ENCODE peak calls at places on chromosomes 5 and 9, in nine cellular contexts. One of them, this sample, is unnamed.

GRCh38 chr9:89928521-89929275 is 323.9 kb downstream of the GADD45G start:
- DNase-seq in cardiac fibroblast: no peak
- DNase-seq in activated T-helper 1 cell treated with anti-CD3 and anti-CD28 coated beads, Interleukin-2, amount 50 U/mL, for 16 hours: no peak
- DNase-seq in Panc1: no peak
- DNase-seq in OCI-LY7: no peak
- DNase-seq in brain microvascular endothelial cell: no peak
- DNase-seq in ELR: no peak
- DNase-seq in activated CD8-positive, alpha-beta memory T cell treated with anti-CD3 and anti-CD28 coated beads for 48 hours: no peak
- DNase-seq in Caco-2: no peak
- DNase-seq in this sample: no peak

GRCh38 chr5:126210955-126211354 is 212.3 kb upstream of the GRAMD2B start:
- DNase-seq in OCI-LY7: no peak
- DNase-seq in Panc1: no peak
- DNase-seq in activated CD8-positive, alpha-beta memory T cell treated with anti-CD3 and anti-CD28 coated beads for 48 hours: no peak
- DNase-seq in cardiac fibroblast: no peak
- DNase-seq in brain microvascular endothelial cell: no peak
- DNase-seq in ELR: no peak
- DNase-seq in Caco-2: no peak
- DNase-seq in activated T-helper 1 cell treated with anti-CD3 and anti-CD28 coated beads, Interleukin-2, amount 50 U/mL, for 16 hours: no peak
- DNase-seq in this sample: no peak

GRCh38 chr5:172834570-172835245 is 657 bp downstream of the ERGIC1 start:
- DNase-seq in Panc1: no peak
- DNase-seq in OCI-LY7: peak
- DNase-seq in activated T-helper 1 cell treated with anti-CD3 and anti-CD28 coated beads, Interleukin-2, amount 50 U/mL, for 16 hours: no peak
- DNase-seq in Caco-2: peak
- DNase-seq in cardiac fibroblast: no peak
- DNase-seq in ELR: peak
- DNase-seq in activated CD8-positive, alpha-beta memory T cell treated with anti-CD3 and anti-CD28 coated beads for 48 hours: no peak
- DNase-seq in brain microvascular endothelial cell: no peak
- DNase-seq in this sample: no peak

GRCh38 chr9:116154976-116155699 is 1.5 kb downstream of the PAPPA start:
- DNase-seq in activated CD8-positive, alpha-beta memory T cell treated with anti-CD3 and anti-CD28 coated beads for 48 hours: no peak
- DNase-seq in OCI-LY7: no peak
- DNase-seq in cardiac fibroblast: peak
- DNase-seq in brain microvascular endothelial cell: peak
- DNase-seq in ELR: peak
- DNase-seq in Caco-2: no peak
- DNase-seq in activated T-helper 1 cell treated with anti-CD3 and anti-CD28 coated beads, Interleukin-2, amount 50 U/mL, for 16 hours: no peak
- DNase-seq in Panc1: no peak
- DNase-seq in this sample: no peak

GRCh38 chr9:35996358-35996970 is 38.5 kb upstream of the OR2S2 start:
- DNase-seq in brain microvascular endothelial cell: peak
- DNase-seq in activated CD8-positive, alpha-beta memory T cell treated with anti-CD3 and anti-CD28 coated beads for 48 hours: no peak
- DNase-seq in OCI-LY7: no peak
- DNase-seq in Caco-2: no peak
- DNase-seq in ELR: peak
- DNase-seq in cardiac fibroblast: peak
- DNase-seq in Panc1: no peak
- DNase-seq in activated T-helper 1 cell treated with anti-CD3 and anti-CD28 coated beads, Interleukin-2, amount 50 U/mL, for 16 hours: no peak
- DNase-seq in this sample: peak

GRCh38 chr9:79858509-79858908 is 286.7 kb downstream of the TLE4 start:
- DNase-seq in ELR: peak
- DNase-seq in OCI-LY7: no peak
- DNase-seq in Panc1: peak
- DNase-seq in cardiac fibroblast: peak
- DNase-seq in activated T-helper 1 cell treated with anti-CD3 and anti-CD28 coated beads, Interleukin-2, amount 50 U/mL, for 16 hours: no peak
- DNase-seq in brain microvascular endothelial cell: peak
- DNase-seq in Caco-2: no peak
- DNase-seq in activated CD8-positive, alpha-beta memory T cell treated with anti-CD3 and anti-CD28 coated beads for 48 hours: no peak
- DNase-seq in this sample: peak

GRCh38 chr5:177537389-177538361 is 16.7 kb downstream of the FAM193B start:
- DNase-seq in ELR: peak
- DNase-seq in activated CD8-positive, alpha-beta memory T cell treated with anti-CD3 and anti-CD28 coated beads for 48 hours: no peak
- DNase-seq in cardiac fibroblast: peak
- DNase-seq in OCI-LY7: no peak
- DNase-seq in activated T-helper 1 cell treated with anti-CD3 and anti-CD28 coated beads, Interleukin-2, amount 50 U/mL, for 16 hours: no peak
- DNase-seq in Caco-2: no peak
- DNase-seq in Panc1: no peak
- DNase-seq in brain microvascular endothelial cell: peak
- DNase-seq in this sample: no peak

GRCh38 chr5:64502181-64502580 is 3.6 kb upstream of the RGS7BP start:
- DNase-seq in Caco-2: no peak
- DNase-seq in OCI-LY7: no peak
- DNase-seq in activated T-helper 1 cell treated with anti-CD3 and anti-CD28 coated beads, Interleukin-2, amount 50 U/mL, for 16 hours: no peak
- DNase-seq in brain microvascular endothelial cell: peak
- DNase-seq in cardiac fibroblast: no peak
- DNase-seq in activated CD8-positive, alpha-beta memory T cell treated with anti-CD3 and anti-CD28 coated beads for 48 hours: no peak
- DNase-seq in Panc1: no peak
- DNase-seq in ELR: no peak
- DNase-seq in this sample: no peak

GRCh38 chr5:131751551-131751950 is 45.3 kb downstream of the FNIP1 start:
- DNase-seq in activated T-helper 1 cell treated with anti-CD3 and anti-CD28 coated beads, Interleukin-2, amount 50 U/mL, for 16 hours: no peak
- DNase-seq in ELR: peak
- DNase-seq in brain microvascular endothelial cell: no peak
- DNase-seq in activated CD8-positive, alpha-beta memory T cell treated with anti-CD3 and anti-CD28 coated beads for 48 hours: no peak
- DNase-seq in Panc1: no peak
- DNase-seq in OCI-LY7: no peak
- DNase-seq in cardiac fibroblast: no peak
- DNase-seq in Caco-2: no peak
- DNase-seq in this sample: no peak

GRCh38 chr9:87604886-87605588 is 107.4 kb downstream of the DAPK1 start:
- DNase-seq in cardiac fibroblast: no peak
- DNase-seq in Caco-2: no peak
- DNase-seq in Panc1: no peak
- DNase-seq in OCI-LY7: no peak
- DNase-seq in activated T-helper 1 cell treated with anti-CD3 and anti-CD28 coated beads, Interleukin-2, amount 50 U/mL, for 16 hours: no peak
- DNase-seq in activated CD8-positive, alpha-beta memory T cell treated with anti-CD3 and anti-CD28 coated beads for 48 hours: no peak
- DNase-seq in ELR: no peak
- DNase-seq in brain microvascular endothelial cell: no peak
- DNase-seq in this sample: no peak

GRCh38 chr5:173913686-173914321 is 25.7 kb downstream of the CPEB4 start:
- DNase-seq in activated T-helper 1 cell treated with anti-CD3 and anti-CD28 coated beads, Interleukin-2, amount 50 U/mL, for 16 hours: no peak
- DNase-seq in cardiac fibroblast: no peak
- DNase-seq in Caco-2: no peak
- DNase-seq in brain microvascular endothelial cell: no peak
- DNase-seq in activated CD8-positive, alpha-beta memory T cell treated with anti-CD3 and anti-CD28 coated beads for 48 hours: no peak
- DNase-seq in ELR: no peak
- DNase-seq in Panc1: no peak
- DNase-seq in OCI-LY7: no peak
- DNase-seq in this sample: peak

GRCh38 chr5:1001406-1002270 is 7.0 kb upstream of the NKD2 start:
- DNase-seq in Panc1: no peak
- DNase-seq in brain microvascular endothelial cell: no peak
- DNase-seq in ELR: no peak
- DNase-seq in activated CD8-positive, alpha-beta memory T cell treated with anti-CD3 and anti-CD28 coated beads for 48 hours: no peak
- DNase-seq in activated T-helper 1 cell treated with anti-CD3 and anti-CD28 coated beads, Interleukin-2, amount 50 U/mL, for 16 hours: no peak
- DNase-seq in cardiac fibroblast: no peak
- DNase-seq in OCI-LY7: no peak
- DNase-seq in Caco-2: peak
- DNase-seq in this sample: no peak

GRCh38 chr5:158320178-158320674 is 461.3 kb upstream of the CLINT1 start:
- DNase-seq in activated T-helper 1 cell treated with anti-CD3 and anti-CD28 coated beads, Interleukin-2, amount 50 U/mL, for 16 hours: no peak
- DNase-seq in Panc1: no peak
- DNase-seq in cardiac fibroblast: no peak
- DNase-seq in ELR: no peak
- DNase-seq in Caco-2: no peak
- DNase-seq in brain microvascular endothelial cell: no peak
- DNase-seq in activated CD8-positive, alpha-beta memory T cell treated with anti-CD3 and anti-CD28 coated beads for 48 hours: no peak
- DNase-seq in OCI-LY7: no peak
- DNase-seq in this sample: no peak

GRCh38 chr5:117475925-117476324 is 901.3 kb upstream of the SEMA6A start:
- DNase-seq in activated T-helper 1 cell treated with anti-CD3 and anti-CD28 coated beads, Interleukin-2, amount 50 U/mL, for 16 hours: no peak
- DNase-seq in Panc1: no peak
- DNase-seq in cardiac fibroblast: no peak
- DNase-seq in brain microvascular endothelial cell: no peak
- DNase-seq in Caco-2: no peak
- DNase-seq in ELR: no peak
- DNase-seq in activated CD8-positive, alpha-beta memory T cell treated with anti-CD3 and anti-CD28 coated beads for 48 hours: no peak
- DNase-seq in OCI-LY7: no peak
- DNase-seq in this sample: no peak

GRCh38 chr5:132462856-132463745 is 27.5 kb downstream of the IRF1 start:
- DNase-seq in Panc1: no peak
- DNase-seq in brain microvascular endothelial cell: no peak
- DNase-seq in Caco-2: peak
- DNase-seq in cardiac fibroblast: no peak
- DNase-seq in activated T-helper 1 cell treated with anti-CD3 and anti-CD28 coated beads, Interleukin-2, amount 50 U/mL, for 16 hours: no peak
- DNase-seq in activated CD8-positive, alpha-beta memory T cell treated with anti-CD3 and anti-CD28 coated beads for 48 hours: no peak
- DNase-seq in OCI-LY7: no peak
- DNase-seq in ELR: no peak
- DNase-seq in this sample: no peak

GRCh38 chr9:19283108-19283710 is 52.7 kb downstream of the DENND4C start:
- DNase-seq in ELR: no peak
- DNase-seq in OCI-LY7: no peak
- DNase-seq in Panc1: no peak
- DNase-seq in brain microvascular endothelial cell: no peak
- DNase-seq in activated CD8-positive, alpha-beta memory T cell treated with anti-CD3 and anti-CD28 coated beads for 48 hours: no peak
- DNase-seq in Caco-2: no peak
- DNase-seq in activated T-helper 1 cell treated with anti-CD3 and anti-CD28 coated beads, Interleukin-2, amount 50 U/mL, for 16 hours: no peak
- DNase-seq in cardiac fibroblast: no peak
- DNase-seq in this sample: no peak

GRCh38 chr5:172274951-172275753 is 8.4 kb downstream of the UBTD2 start:
- DNase-seq in cardiac fibroblast: peak
- DNase-seq in brain microvascular endothelial cell: peak
- DNase-seq in OCI-LY7: no peak
- DNase-seq in Panc1: no peak
- DNase-seq in ELR: peak
- DNase-seq in activated T-helper 1 cell treated with anti-CD3 and anti-CD28 coated beads, Interleukin-2, amount 50 U/mL, for 16 hours: no peak
- DNase-seq in activated CD8-positive, alpha-beta memory T cell treated with anti-CD3 and anti-CD28 coated beads for 48 hours: peak
- DNase-seq in Caco-2: no peak
- DNase-seq in this sample: no peak

GRCh38 chr5:74185599-74185998 is 454.9 kb downstream of the ENC1 start:
- DNase-seq in ELR: no peak
- DNase-seq in Caco-2: no peak
- DNase-seq in activated T-helper 1 cell treated with anti-CD3 and anti-CD28 coated beads, Interleukin-2, amount 50 U/mL, for 16 hours: no peak
- DNase-seq in Panc1: no peak
- DNase-seq in activated CD8-positive, alpha-beta memory T cell treated with anti-CD3 and anti-CD28 coated beads for 48 hours: no peak
- DNase-seq in cardiac fibroblast: no peak
- DNase-seq in brain microvascular endothelial cell: no peak
- DNase-seq in OCI-LY7: no peak
- DNase-seq in this sample: no peak

GRCh38 chr5:59174248-59174844 is 591.5 kb downstream of the RAB3C start:
- DNase-seq in OCI-LY7: peak
- DNase-seq in activated CD8-positive, alpha-beta memory T cell treated with anti-CD3 and anti-CD28 coated beads for 48 hours: no peak
- DNase-seq in Panc1: no peak
- DNase-seq in ELR: peak
- DNase-seq in Caco-2: peak
- DNase-seq in cardiac fibroblast: peak
- DNase-seq in activated T-helper 1 cell treated with anti-CD3 and anti-CD28 coated beads, Interleukin-2, amount 50 U/mL, for 16 hours: no peak
- DNase-seq in brain microvascular endothelial cell: peak
- DNase-seq in this sample: peak

GRCh38 chr9:5876711-5877110 is 14.0 kb upstream of the MLANA start:
- DNase-seq in ELR: peak
- DNase-seq in Panc1: no peak
- DNase-seq in OCI-LY7: no peak
- DNase-seq in cardiac fibroblast: no peak
- DNase-seq in activated CD8-positive, alpha-beta memory T cell treated with anti-CD3 and anti-CD28 coated beads for 48 hours: no peak
- DNase-seq in brain microvascular endothelial cell: no peak
- DNase-seq in activated T-helper 1 cell treated with anti-CD3 and anti-CD28 coated beads, Interleukin-2, amount 50 U/mL, for 16 hours: no peak
- DNase-seq in Caco-2: no peak
- DNase-seq in this sample: no peak

This sample was measured in MM.1S.